ENCODE peak calls at places on chromosomes 3 and 15, in seven cellular contexts. U is foreskin fibroblast; H is astrocyte of the spinal cord; Q is naive thymus-derived CD4-positive, alpha-beta T cell; M is mucosa of descending colon; Z is HCT116; V is H7. F is an unnamed sample.

GRCh38 chr15:82045179-82045891 is 483 bp downstream of the MEX3B start:
- DNase-seq in M (peak; percentile 59), Z (no peak), Q (peak; percentile 40), H (peak; percentile 63), V (peak; percentile 79), U (peak; percentile 38), F (no peak)

GRCh38 chr3:78969483-78969882 is 798.3 kb downstream of the ROBO1 start:
- DNase-seq in M (no peak), H (no peak), Z (no peak), V (no peak), U (peak; percentile 78), Q (no peak), F (peak; percentile 64)

GRCh38 chr15:75349851-75350588 is 3.2 kb downstream of the NEIL1 start:
- DNase-seq in Q (peak; percentile 64), Z (no peak), M (peak; percentile 85), U (no peak), V (peak; percentile 33), H (no peak), F (no peak)

GRCh38 chr3:187626581-187626980 is 43.6 kb downstream of the SST start:
- DNase-seq in U (no peak), M (no peak), H (no peak), Z (no peak), V (no peak), Q (no peak), F (no peak)

GRCh38 chr3:43191116-43191515 is 85.2 kb upstream of the POMGNT2 start:
- DNase-seq in Q (no peak), Z (no peak), M (no peak), U (no peak), V (no peak), H (no peak), F (no peak)

GRCh38 chr3:193971268-193971751 is 164.6 kb upstream of the HES1 start:
- DNase-seq in Q (no peak), V (no peak), H (peak; percentile 79), Z (no peak), M (peak; percentile 70), U (no peak), F (no peak)

GRCh38 chr3:193743702-193744047 is 150.7 kb downstream of the OPA1 start:
- DNase-seq in M (no peak), V (no peak), Z (no peak), U (no peak), H (no peak), Q (no peak), F (no peak)

GRCh38 chr3:61562810-61563613 is 1.6 kb downstream of the PTPRG start:
- DNase-seq in V (peak; percentile 73), H (peak; percentile 37), M (peak; percentile 53), U (no peak), Q (peak; percentile 24), Z (no peak), F (no peak)

GRCh38 chr3:193791041-193792032 is 198.3 kb downstream of the OPA1 start:
- DNase-seq in H (no peak), Q (no peak), V (no peak), U (no peak), Z (no peak), M (no peak), F (no peak)

GRCh38 chr3:25428003-25428861 is at the start of gene RARB:
- DNase-seq in U (peak; percentile 73), Z (no peak), V (peak; percentile 73), M (no peak), Q (no peak), H (peak; percentile 97), F (peak; percentile 60)

GRCh38 chr3:117463716-117464115 is 754.1 kb downstream of the TUSC7 start:
- DNase-seq in V (no peak), Q (no peak), U (no peak), Z (no peak), H (no peak), M (no peak), F (no peak)

GRCh38 chr3:156749244-156749643 is 74.9 kb downstream of the TIPARP start:
- DNase-seq in Q (no peak), H (peak; percentile 52), Z (no peak), U (peak; percentile 29), V (peak; percentile 21), M (no peak), F (no peak)

GRCh38 chr3:79354179-79354688 is 413.6 kb downstream of the ROBO1 start:
- DNase-seq in Z (no peak), M (no peak), U (no peak), Q (no peak), H (no peak), V (no peak), F (no peak)

GRCh38 chr3:155560135-155560534 is 184.7 kb downstream of the PLCH1 start:
- DNase-seq in Q (no peak), H (no peak), Z (no peak), V (no peak), U (no peak), M (no peak), F (no peak)

GRCh38 chr3:182597621-182598041 is 195.7 kb upstream of the ATP11B start:
- DNase-seq in Q (no peak), H (peak; percentile 59), U (no peak), Z (no peak), M (no peak), V (no peak), F (no peak)

GRCh38 chr3:99783009-99783573 is 34.6 kb upstream of the CMSS1 start:
- DNase-seq in Z (no peak), Q (no peak), H (peak; percentile 88), V (no peak), U (peak; percentile 95), M (no peak), F (peak; percentile 86)

GRCh38 chr3:106792716-106793115 is 584.5 kb upstream of the CCDC54 start:
- DNase-seq in M (no peak), Z (no peak), Q (no peak), U (no peak), H (no peak), V (no peak), F (no peak)

GRCh38 chr3:78204977-78205376 is 1165.1 kb downstream of the ROBO2 start:
- DNase-seq in U (peak; percentile 45), V (peak; percentile 10), H (peak; percentile 81), M (no peak), Q (no peak), Z (no peak), F (peak; percentile 42)

GRCh38 chr3:120743556-120744195 is 1.1 kb downstream of the GTF2E1 start:
- DNase-seq in Z (no peak), Q (no peak), H (no peak), M (no peak), U (peak; percentile 28), V (peak; percentile 9), F (no peak)

GRCh38 chr3:4804161-4805058 is 174.8 kb upstream of the BHLHE40 start:
- DNase-seq in Q (no peak), Z (no peak), U (no peak), V (no peak), M (no peak), H (no peak), F (no peak)

GRCh38 chr3:193842029-193842782 is 249.2 kb downstream of the OPA1 start:
- DNase-seq in Z (no peak), H (no peak), U (no peak), V (no peak), Q (no peak), M (no peak), F (no peak)

DNA sequence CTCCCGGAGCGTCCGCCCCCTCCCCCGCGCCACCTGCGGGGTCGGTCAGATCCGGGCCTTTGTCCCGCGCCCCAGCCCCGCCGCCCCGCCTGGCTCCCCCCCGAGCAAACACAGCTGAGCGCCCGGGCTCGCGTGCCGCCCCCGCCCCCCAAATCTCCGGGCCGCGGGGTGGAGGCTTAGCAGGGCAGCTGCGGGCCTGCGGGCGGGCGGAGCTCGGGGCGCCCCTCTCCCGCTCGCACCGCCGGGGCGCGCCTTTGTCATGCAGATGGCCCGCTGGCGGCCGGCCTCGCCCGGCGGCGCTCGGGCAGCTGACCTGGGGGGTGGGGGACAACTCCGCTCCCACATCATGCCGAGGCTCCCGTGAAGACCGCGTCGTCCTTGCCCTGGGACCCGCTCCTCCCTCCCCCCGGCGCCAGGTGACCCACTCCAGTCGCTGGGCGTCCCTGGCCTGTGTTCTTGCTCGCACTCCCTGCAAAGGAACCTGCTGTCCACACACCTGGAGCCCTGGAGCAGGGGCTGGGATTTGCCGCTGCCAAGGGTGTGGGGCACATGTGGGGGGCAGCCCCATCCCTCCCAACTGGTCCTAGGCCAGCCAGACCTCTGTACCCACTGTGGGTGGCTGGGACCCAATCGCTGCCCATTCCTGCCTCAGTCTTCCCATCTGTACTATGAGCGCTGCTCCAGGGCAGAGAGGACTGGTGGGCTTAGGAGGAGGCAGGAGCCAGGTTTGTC is 33.6 kb downstream of the DNAJB8 start:
- DNase-seq in Q (no peak), V (peak; percentile 97), Z (no peak), M (no peak), U (no peak), H (no peak), F (no peak)
- H3K4me3 ChIP-seq in Q (no peak overlapping the region), V (peak overlapping the region; percentile 35), Z (no peak overlapping the region), M (no peak overlapping the region), U (no peak overlapping the region), H (no peak overlapping the region), F (no peak overlapping the region)

DNA sequence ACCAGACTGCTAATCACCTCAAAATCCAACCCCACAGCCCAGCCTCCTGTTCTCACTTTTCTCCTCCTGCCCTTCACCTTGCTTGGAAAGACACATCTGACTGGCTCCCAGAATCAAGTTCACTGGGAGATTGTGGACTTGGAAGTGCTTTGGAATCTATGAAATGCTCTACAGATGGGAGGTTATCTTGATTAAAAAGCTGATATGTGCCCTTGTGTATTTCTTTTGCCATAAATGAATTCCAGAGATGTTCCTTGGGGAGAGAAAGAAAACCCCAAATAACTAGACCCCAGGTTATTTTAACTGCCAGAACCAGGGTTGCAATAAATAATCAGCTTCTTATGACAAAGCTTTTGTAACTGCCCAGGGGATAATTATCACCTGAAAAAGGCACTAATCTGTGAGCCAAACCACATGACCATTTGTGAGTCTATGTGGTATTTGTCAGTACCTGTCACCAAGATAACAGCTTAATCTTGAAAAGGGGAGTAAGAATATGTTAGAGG is 21.7 kb upstream of the ARHGEF3 start:
- DNase-seq in H (no peak), U (no peak), Q (no peak), M (no peak), Z (no peak), V (no peak), F (no peak)
- H3K4me3 ChIP-seq in H (no peak overlapping the region), U (no peak overlapping the region), Q (no peak overlapping the region), M (no peak overlapping the region), Z (no peak overlapping the region), V (no peak overlapping the region), F (no peak overlapping the region)

GRCh38 chr3:132293231-132293630 is 24.0 kb upstream of the ACP3 start:
- DNase-seq in Q (no peak), H (no peak), Z (no peak), V (no peak), M (no peak), U (no peak), F (no peak)
- H3K4me3 ChIP-seq in Q (no peak overlapping the region), H (no peak overlapping the region), Z (no peak overlapping the region), V (no peak overlapping the region), M (no peak overlapping the region), U (no peak overlapping the region), F (no peak overlapping the region)

GRCh38 chr15:61720197-61720596 is 340.1 kb downstream of the VPS13C start:
- DNase-seq in Q (no peak), V (no peak), Z (no peak), U (no peak), H (no peak), M (no peak), F (no peak)

GRCh38 chr15:61712124-61712759 is 348.0 kb downstream of the VPS13C start:
- DNase-seq in Z (no peak), H (no peak), U (no peak), V (no peak), Q (no peak), M (no peak), F (no peak)

DNA sequence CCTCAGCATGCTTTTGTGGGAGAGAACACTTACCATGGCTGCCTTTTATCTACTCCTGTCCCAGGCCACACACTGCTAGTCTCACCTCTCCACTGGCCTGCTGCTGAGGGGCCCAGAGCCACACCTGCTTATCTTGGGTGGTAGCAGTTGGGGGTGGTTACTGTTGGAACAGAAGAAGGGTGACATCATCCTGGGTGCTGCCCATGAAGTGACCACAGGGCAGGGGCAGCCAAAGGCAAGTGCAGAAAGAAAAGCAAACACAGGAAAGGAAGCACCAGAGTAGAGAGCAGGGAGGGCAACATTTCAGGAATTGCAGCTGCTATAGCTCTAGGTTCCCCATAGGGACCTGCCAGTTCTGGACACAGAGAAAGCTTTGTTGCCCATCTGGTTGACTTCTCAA is 345.2 kb downstream of the VPS13C start:
- DNase-seq in H (peak; percentile 69), M (no peak), U (peak; percentile 30), Z (no peak), V (no peak), Q (no peak), F (no peak)
- H3K4me3 ChIP-seq in H (no peak overlapping the region), M (no peak overlapping the region), U (no peak overlapping the region), Z (no peak overlapping the region), V (no peak overlapping the region), Q (no peak overlapping the region), F (no peak overlapping the region)

F was measured in AG09309.